ENCODE peak calls at places on chromosome 21, in four cellular contexts. V is AG09309, G is foreskin fibroblast, Y is fibroblast of the aortic adventitia. O is an unnamed sample.

GRCh38 chr21:25708467-25709065 is 26.1 kb downstream of the ATP5PF start:
- DNase-seq in V (peak; percentile 14), G (peak; percentile 74), Y (peak; percentile 74), O (peak; percentile 71)

GRCh38 chr21:29208044-29208665 is 77.7 kb downstream of the MAP3K7CL start:
- DNase-seq in V (no peak), G (no peak), Y (no peak), O (no peak)

GRCh38 chr21:34695434-34695833 is 26.6 kb downstream of the CLIC6 start:
- DNase-seq in Y (no peak), G (no peak), V (no peak), O (no peak)

GRCh38 chr21:34700605-34701004 is 31.8 kb downstream of the CLIC6 start:
- DNase-seq in G (no peak), Y (no peak), V (no peak), O (no peak)

GRCh38 chr21:42942244-42942643 is 16.8 kb upstream of the ERVH48-1 start:
- DNase-seq in V (no peak), Y (no peak), G (no peak), O (no peak)

GRCh38 chr21:25717491-25718139 is 17.1 kb downstream of the ATP5PF start:
- DNase-seq in Y (peak; percentile 69), V (no peak), G (peak; percentile 72), O (peak; percentile 72)

GRCh38 chr21:29208666-29209059 is 78.2 kb downstream of the MAP3K7CL start:
- DNase-seq in G (peak; percentile 86), V (no peak), Y (peak; percentile 87), O (peak; percentile 88)

GRCh38 chr21:31874817-31875216 is 2.0 kb downstream of the HUNK start:
- DNase-seq in Y (no peak), G (no peak), V (no peak), O (no peak)

GRCh38 chr21:32777269-32777668 is 5.7 kb upstream of the PAXBP1 start:
- DNase-seq in V (no peak), G (no peak), Y (no peak), O (no peak)

GRCh38 chr21:33266784-33267135 is 593 bp downstream of the IL10RB start:
- DNase-seq in V (no peak), G (no peak), Y (peak; percentile 4), O (no peak)

GRCh38 chr21:26148834-26149354 is 21.7 kb downstream of the APP start:
- DNase-seq in V (no peak), Y (peak; percentile 83), G (peak; percentile 58), O (peak; percentile 48)

GRCh38 chr21:28427356-28428022 is 565.2 kb downstream of the LTN1 start:
- DNase-seq in G (peak; percentile 39), V (no peak), Y (peak; percentile 65), O (peak; percentile 56)

GRCh38 chr21:16913010-16913409 is 599.8 kb upstream of the CXADR start:
- DNase-seq in V (no peak), Y (no peak), G (no peak), O (no peak)
- TF ChIP-seq CTCF in V (no peak), Y (no peak), G (no peak), O (no peak)

GRCh38 chr21:37273911-37274690 is 7.0 kb upstream of the VPS26C start:
- DNase-seq in Y (no peak), G (no peak), V (no peak), O (no peak)
- H3K4me3 ChIP-seq in Y (no peak overlapping the region), G (no peak overlapping the region), V (no peak overlapping the region), O (no peak overlapping the region)

GRCh38 chr21:45357436-45358260 is 47.3 kb upstream of the COL18A1 start:
- DNase-seq in Y (no peak), G (peak; percentile 76), V (no peak), O (peak; percentile 64)
- TF ChIP-seq CTCF in Y (no peak), G (peak; percentile 9), V (peak; percentile 5), O (peak; percentile 30)

GRCh38 chr21:45256912-45257672 is 30.6 kb downstream of the POFUT2 start:
- DNase-seq in Y (no peak), V (no peak), G (peak; percentile 25), O (peak; percentile 22)
- H3K4me3 ChIP-seq in Y (no peak overlapping the region), V (no peak overlapping the region), G (no peak overlapping the region), O (no peak overlapping the region)

GRCh38 chr21:35801388-35801787 is 258.9 kb downstream of the SETD4 start:
- DNase-seq in V (no peak), Y (no peak), G (no peak), O (no peak)
- TF ChIP-seq CTCF in V (no peak), Y (no peak), G (no peak), O (no peak)

GRCh38 chr21:37987668-37988067 is 71.4 kb upstream of the KCNJ6 start:
- DNase-seq in V (no peak), G (no peak), Y (no peak), O (no peak)
- H3K4me3 ChIP-seq in V (no peak overlapping the region), G (no peak overlapping the region), Y (no peak overlapping the region), O (no peak overlapping the region)

GRCh38 chr21:41772351-41773080 is 5.7 kb upstream of the RIPK4 start:
- DNase-seq in G (no peak), Y (no peak), V (no peak), O (no peak)
- TF ChIP-seq CTCF in G (no peak), Y (no peak), V (no peak), O (no peak)

GRCh38 chr21:37891953-37892352 is 24.3 kb downstream of the KCNJ6 start:
- DNase-seq in V (no peak), Y (no peak), G (no peak), O (no peak)
- H3K4me3 ChIP-seq in V (no peak overlapping the region), Y (no peak overlapping the region), G (no peak overlapping the region), O (no peak overlapping the region)

GRCh38 chr21:39086547-39086946 is 96.7 kb downstream of the PSMG1 start:
- DNase-seq in V (no peak), Y (no peak), G (no peak), O (no peak)
- TF ChIP-seq CTCF in V (no peak), Y (peak; percentile 3), G (peak; percentile 3), O (peak; percentile 25)

DNA sequence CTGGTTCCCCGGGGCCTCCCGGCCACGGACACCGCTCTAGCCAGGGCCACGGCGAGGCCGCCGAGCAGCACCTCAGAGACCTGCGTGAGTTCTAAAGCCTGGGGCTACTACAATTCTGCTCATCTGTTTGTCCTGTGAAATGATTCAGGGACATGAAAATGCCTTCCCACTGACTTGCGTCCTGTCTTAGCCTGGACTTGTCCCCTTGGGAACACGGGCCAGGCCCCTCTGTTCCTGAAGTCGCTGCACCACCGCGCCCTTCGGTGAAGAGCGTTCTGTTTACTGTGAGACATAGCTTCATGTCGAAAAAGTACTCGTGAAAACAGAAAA is 11.9 kb downstream of the YBEY start:
- DNase-seq in G (no peak), V (no peak), Y (peak; percentile 20), O (no peak)
- H3K4me3 ChIP-seq in G (peak overlapping the region; percentile 7), V (no peak overlapping the region), Y (peak overlapping the region; percentile 42), O (peak overlapping the region; percentile 59)